ENCODE peak calls at places on chromosomes 16 and 17, in four cellular contexts. One of them, this sample, is unnamed.

GRCh38 chr17:77366206-77366557 is 225.4 kb downstream of the SEC14L1 start:
- DNase-seq in lower lobe of right lung: no peak
- DNase-seq in nephron progenitor cell: no peak
- DNase-seq in mesothelial cell of epicardium: no peak
- DNase-seq in this sample: no peak

GRCh38 chr17:50148226-50149098 is 2.0 kb downstream of the PPP1R9B start:
- DNase-seq in lower lobe of right lung: peak; percentile 82
- DNase-seq in mesothelial cell of epicardium: peak; percentile 56
- DNase-seq in nephron progenitor cell: peak; percentile 36
- DNase-seq in this sample: peak; percentile 33

GRCh38 chr17:68133370-68134045 is 98.0 kb downstream of the KPNA2 start:
- DNase-seq in lower lobe of right lung: no peak
- DNase-seq in nephron progenitor cell: no peak
- DNase-seq in mesothelial cell of epicardium: no peak
- DNase-seq in this sample: no peak

GRCh38 chr17:76000016-76000754 is 470 bp upstream of the CDK3 start:
- DNase-seq in lower lobe of right lung: peak; percentile 68
- DNase-seq in mesothelial cell of epicardium: peak; percentile 69
- DNase-seq in nephron progenitor cell: peak; percentile 82
- DNase-seq in this sample: peak; percentile 89

GRCh38 chr16:749010-749409 is 8.2 kb upstream of the CIAO3 start:
- DNase-seq in lower lobe of right lung: no peak
- DNase-seq in nephron progenitor cell: no peak
- DNase-seq in mesothelial cell of epicardium: no peak
- DNase-seq in this sample: no peak

GRCh38 chr16:29737713-29738112 is 8.1 kb downstream of the C16orf54 start:
- DNase-seq in lower lobe of right lung: no peak
- DNase-seq in nephron progenitor cell: no peak
- DNase-seq in mesothelial cell of epicardium: no peak
- DNase-seq in this sample: no peak

GRCh38 chr16:1527836-1528811 is 5.3 kb upstream of the TMEM204 start:
- DNase-seq in nephron progenitor cell: no peak
- DNase-seq in mesothelial cell of epicardium: no peak
- DNase-seq in lower lobe of right lung: no peak
- DNase-seq in this sample: no peak

GRCh38 chr16:86467490-86467889 is 42.8 kb upstream of the FOXF1 start:
- DNase-seq in mesothelial cell of epicardium: no peak
- DNase-seq in nephron progenitor cell: no peak
- DNase-seq in lower lobe of right lung: no peak
- DNase-seq in this sample: no peak

GRCh38 chr17:41870627-41871026 is 5.4 kb upstream of the KLHL11 start:
- DNase-seq in lower lobe of right lung: no peak
- DNase-seq in mesothelial cell of epicardium: no peak
- DNase-seq in nephron progenitor cell: no peak
- DNase-seq in this sample: no peak

GRCh38 chr17:72840019-72840418 is 252.5 kb downstream of the SLC39A11 start:
- DNase-seq in nephron progenitor cell: no peak
- DNase-seq in lower lobe of right lung: no peak
- DNase-seq in mesothelial cell of epicardium: no peak
- DNase-seq in this sample: no peak

GRCh38 chr16:88292007-88292940 is 90.5 kb upstream of the ZNF469 start:
- DNase-seq in lower lobe of right lung: no peak
- DNase-seq in nephron progenitor cell: no peak
- DNase-seq in mesothelial cell of epicardium: no peak
- DNase-seq in this sample: no peak

GRCh38 chr17:45319239-45319703 is 2.5 kb upstream of the MAP3K14 start:
- DNase-seq in mesothelial cell of epicardium: no peak
- DNase-seq in lower lobe of right lung: peak; percentile 4
- DNase-seq in nephron progenitor cell: no peak
- DNase-seq in this sample: no peak

GRCh38 chr16:14564323-14564722 is 65.7 kb downstream of the PARN start:
- DNase-seq in nephron progenitor cell: no peak
- DNase-seq in lower lobe of right lung: no peak
- DNase-seq in mesothelial cell of epicardium: no peak
- DNase-seq in this sample: no peak

GRCh38 chr16:51239196-51239595 is 88.1 kb upstream of the SALL1 start:
- DNase-seq in nephron progenitor cell: no peak
- DNase-seq in lower lobe of right lung: no peak
- DNase-seq in mesothelial cell of epicardium: no peak
- DNase-seq in this sample: no peak

GRCh38 chr16:75304521-75305363 is 53.3 kb upstream of the BCAR1 start:
- DNase-seq in mesothelial cell of epicardium: no peak
- DNase-seq in nephron progenitor cell: no peak
- DNase-seq in lower lobe of right lung: no peak
- DNase-seq in this sample: no peak

DNA sequence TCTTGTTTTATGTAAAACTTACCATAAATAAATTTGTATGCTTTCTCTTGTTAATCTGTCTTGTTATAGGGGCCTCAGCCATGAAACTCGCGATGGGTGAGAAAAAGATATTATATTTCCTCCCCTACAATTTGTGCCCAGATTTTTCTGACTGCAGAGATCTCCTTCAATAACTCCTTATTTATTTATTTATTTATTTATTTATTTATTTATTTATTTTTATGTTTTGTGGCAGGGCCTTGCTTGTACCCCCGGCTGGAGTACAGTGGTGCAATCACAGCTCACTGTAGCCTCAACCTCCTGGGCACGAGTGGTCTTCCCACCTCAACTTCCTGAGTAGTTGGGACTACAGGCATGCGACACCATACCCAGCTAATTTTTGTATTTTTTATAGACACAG is 23.3 kb upstream of the CCL5 start:
- DNase-seq in mesothelial cell of epicardium: no peak
- DNase-seq in lower lobe of right lung: no peak
- DNase-seq in nephron progenitor cell: no peak
- DNase-seq in this sample: no peak
- TF ChIP-seq CTCF in mesothelial cell of epicardium: no peak
- TF ChIP-seq CTCF in lower lobe of right lung: no peak
- TF ChIP-seq CTCF in nephron progenitor cell: no peak
- TF ChIP-seq CTCF in this sample: no peak

GRCh38 chr17:52740006-52740405 is 581.5 kb upstream of the CA10 start:
- DNase-seq in mesothelial cell of epicardium: no peak
- DNase-seq in lower lobe of right lung: no peak
- DNase-seq in nephron progenitor cell: no peak
- DNase-seq in this sample: no peak
- TF ChIP-seq CTCF in mesothelial cell of epicardium: no peak
- TF ChIP-seq CTCF in lower lobe of right lung: no peak
- TF ChIP-seq CTCF in nephron progenitor cell: no peak
- TF ChIP-seq CTCF in this sample: no peak

GRCh38 chr16:85396879-85397871 is 215.9 kb upstream of the GSE1 start:
- DNase-seq in lower lobe of right lung: peak; percentile 40
- DNase-seq in nephron progenitor cell: peak; percentile 22
- DNase-seq in mesothelial cell of epicardium: peak; percentile 36
- DNase-seq in this sample: no peak
- TF ChIP-seq CTCF in lower lobe of right lung: no peak
- TF ChIP-seq CTCF in nephron progenitor cell: no peak
- TF ChIP-seq CTCF in mesothelial cell of epicardium: no peak
- TF ChIP-seq CTCF in this sample: no peak

DNA sequence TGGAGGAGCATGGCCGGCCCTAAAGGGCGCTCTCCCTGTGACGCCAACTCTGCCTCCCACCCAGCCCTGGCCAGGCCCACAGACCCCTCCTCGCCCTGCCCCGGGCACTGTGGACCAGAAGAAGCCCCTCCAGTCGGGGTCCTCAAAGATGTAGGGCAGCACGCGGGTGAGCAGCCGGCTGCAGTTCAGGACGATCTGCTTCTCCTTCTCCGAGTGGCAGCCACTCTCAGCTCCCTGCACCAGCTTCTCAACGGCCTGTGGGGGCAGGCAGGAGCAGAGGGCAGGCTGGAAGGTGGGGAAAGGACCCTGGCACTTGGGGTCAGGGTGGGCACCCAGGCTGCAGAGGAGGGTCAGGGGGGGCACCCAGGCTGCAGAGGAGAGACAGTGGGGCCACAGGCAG is 8.9 kb downstream of the HID1 start:
- DNase-seq in nephron progenitor cell: no peak
- DNase-seq in lower lobe of right lung: no peak
- DNase-seq in mesothelial cell of epicardium: no peak
- DNase-seq in this sample: no peak
- TF ChIP-seq CTCF in nephron progenitor cell: peak; percentile 20
- TF ChIP-seq CTCF in lower lobe of right lung: no peak
- TF ChIP-seq CTCF in mesothelial cell of epicardium: no peak
- TF ChIP-seq CTCF in this sample: no peak

GRCh38 chr17:48471807-48472484 is 41.9 kb upstream of the SKAP1 start:
- DNase-seq in nephron progenitor cell: peak; percentile 63
- DNase-seq in mesothelial cell of epicardium: peak; percentile 71
- DNase-seq in lower lobe of right lung: no peak
- DNase-seq in this sample: no peak
- TF ChIP-seq CTCF in nephron progenitor cell: peak; percentile 33
- TF ChIP-seq CTCF in mesothelial cell of epicardium: no peak
- TF ChIP-seq CTCF in lower lobe of right lung: no peak
- TF ChIP-seq CTCF in this sample: no peak

GRCh38 chr17:47844230-47844629 is 3.2 kb upstream of the SCRN2 start:
- DNase-seq in nephron progenitor cell: no peak
- DNase-seq in mesothelial cell of epicardium: no peak
- DNase-seq in lower lobe of right lung: no peak
- DNase-seq in this sample: no peak

GRCh38 chr17:47846741-47847340 is 4.1 kb downstream of the SP6 start:
- DNase-seq in mesothelial cell of epicardium: no peak
- DNase-seq in lower lobe of right lung: no peak
- DNase-seq in nephron progenitor cell: peak; percentile 66
- DNase-seq in this sample: no peak

GRCh38 chr17:47847341-47848197 is 3.4 kb downstream of the SP6 start:
- DNase-seq in mesothelial cell of epicardium: no peak
- DNase-seq in nephron progenitor cell: peak; percentile 58
- DNase-seq in lower lobe of right lung: no peak
- DNase-seq in this sample: no peak

GRCh38 chr17:47843391-47843730 is 2.3 kb upstream of the SCRN2 start:
- DNase-seq in nephron progenitor cell: no peak
- DNase-seq in lower lobe of right lung: no peak
- DNase-seq in mesothelial cell of epicardium: no peak
- DNase-seq in this sample: no peak

DNA sequence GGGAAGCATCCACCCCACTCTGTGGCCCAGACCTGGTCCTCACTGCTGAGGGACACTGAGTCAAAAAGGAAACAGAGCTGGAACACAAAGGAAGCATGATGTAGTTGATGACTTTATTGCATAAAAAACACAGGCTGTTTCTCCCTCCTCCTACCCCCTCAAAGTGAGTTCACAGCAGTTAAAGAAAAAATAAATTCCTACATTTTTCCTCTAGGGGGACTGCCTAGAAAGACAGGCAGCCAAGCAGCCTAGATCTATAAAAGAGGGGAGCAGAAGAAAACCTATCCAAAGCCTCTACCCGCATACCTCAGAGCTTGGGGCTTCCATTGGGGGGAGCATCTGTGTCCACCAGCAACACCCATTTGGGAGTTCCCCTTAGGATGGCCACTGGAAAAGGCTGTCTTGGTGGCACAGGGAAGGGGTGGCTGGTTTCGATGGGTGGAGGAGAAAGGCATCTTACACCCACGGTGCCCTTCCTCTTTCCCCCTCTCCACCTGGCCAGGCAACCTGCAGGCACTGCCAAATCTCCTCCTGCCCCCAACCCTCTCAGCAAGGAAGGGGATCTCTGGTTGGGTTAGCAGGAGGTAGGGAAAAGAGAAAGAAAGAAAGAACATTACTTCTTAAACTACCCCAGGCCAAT is 3.9 kb upstream of the SCRN2 start:
- DNase-seq in mesothelial cell of epicardium: no peak
- DNase-seq in nephron progenitor cell: no peak
- DNase-seq in lower lobe of right lung: no peak
- DNase-seq in this sample: no peak
- TF ChIP-seq CTCF in mesothelial cell of epicardium: peak; percentile 71
- TF ChIP-seq CTCF in nephron progenitor cell: peak; percentile 39
- TF ChIP-seq CTCF in lower lobe of right lung: no peak
- TF ChIP-seq CTCF in this sample: peak; percentile 63

GRCh38 chr16:11880047-11880446 is 28.7 kb upstream of the RSL1D1 start:
- DNase-seq in nephron progenitor cell: no peak
- DNase-seq in mesothelial cell of epicardium: no peak
- DNase-seq in lower lobe of right lung: no peak
- DNase-seq in this sample: no peak
- TF ChIP-seq CTCF in nephron progenitor cell: no peak
- TF ChIP-seq CTCF in mesothelial cell of epicardium: no peak
- TF ChIP-seq CTCF in lower lobe of right lung: no peak
- TF ChIP-seq CTCF in this sample: no peak

GRCh38 chr16:89444151-89444723 is 46.1 kb downstream of the ANKRD11 start:
- DNase-seq in nephron progenitor cell: no peak
- DNase-seq in mesothelial cell of epicardium: no peak
- DNase-seq in lower lobe of right lung: no peak
- DNase-seq in this sample: no peak

GRCh38 chr16:89443727-89444084 is 46.7 kb downstream of the ANKRD11 start:
- DNase-seq in nephron progenitor cell: no peak
- DNase-seq in lower lobe of right lung: no peak
- DNase-seq in mesothelial cell of epicardium: no peak
- DNase-seq in this sample: no peak

GRCh38 chr16:89442588-89442987 is 47.8 kb downstream of the ANKRD11 start:
- DNase-seq in nephron progenitor cell: peak; percentile 36
- DNase-seq in mesothelial cell of epicardium: no peak
- DNase-seq in lower lobe of right lung: no peak
- DNase-seq in this sample: no peak

GRCh38 chr16:89445166-89445565 is 45.2 kb downstream of the ANKRD11 start:
- DNase-seq in nephron progenitor cell: no peak
- DNase-seq in mesothelial cell of epicardium: no peak
- DNase-seq in lower lobe of right lung: no peak
- DNase-seq in this sample: no peak

GRCh38 chr16:89442990-89443726 is 47.2 kb downstream of the ANKRD11 start:
- DNase-seq in mesothelial cell of epicardium: peak; percentile 76
- DNase-seq in lower lobe of right lung: no peak
- DNase-seq in nephron progenitor cell: peak; percentile 18
- DNase-seq in this sample: no peak
- TF ChIP-seq CTCF in mesothelial cell of epicardium: no peak
- TF ChIP-seq CTCF in lower lobe of right lung: no peak
- TF ChIP-seq CTCF in nephron progenitor cell: no peak
- TF ChIP-seq CTCF in this sample: no peak

DNA sequence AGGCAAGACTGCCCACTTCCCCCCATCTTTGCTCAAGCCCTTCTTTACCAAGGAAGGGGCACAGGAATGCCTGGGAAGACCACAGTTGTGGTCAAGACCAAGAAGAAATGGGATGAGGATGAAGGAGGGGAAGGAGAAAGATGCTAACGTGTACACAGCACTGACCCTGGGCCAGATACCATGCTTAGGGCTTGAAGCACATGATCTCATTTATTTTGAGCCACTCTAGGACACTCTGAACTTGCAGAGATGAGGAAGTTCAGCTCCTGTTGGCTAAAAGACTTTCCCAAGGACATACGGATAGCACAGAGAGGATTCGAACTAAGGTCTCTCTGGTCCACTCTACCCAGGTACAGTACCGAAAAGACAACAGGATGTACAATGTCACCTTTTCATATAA is 42.6 kb downstream of the PIK3R5 start:
- DNase-seq in mesothelial cell of epicardium: no peak
- DNase-seq in nephron progenitor cell: no peak
- DNase-seq in lower lobe of right lung: no peak
- DNase-seq in this sample: no peak
- TF ChIP-seq CTCF in mesothelial cell of epicardium: no peak
- TF ChIP-seq CTCF in nephron progenitor cell: no peak
- TF ChIP-seq CTCF in lower lobe of right lung: no peak
- TF ChIP-seq CTCF in this sample: no peak

GRCh38 chr17:6657633-6658287 is 6.2 kb downstream of the C17orf100 start:
- DNase-seq in mesothelial cell of epicardium: no peak
- DNase-seq in lower lobe of right lung: no peak
- DNase-seq in nephron progenitor cell: no peak
- DNase-seq in this sample: no peak

GRCh38 chr17:6660765-6661463 is 9.4 kb downstream of the C17orf100 start:
- DNase-seq in lower lobe of right lung: no peak
- DNase-seq in nephron progenitor cell: no peak
- DNase-seq in mesothelial cell of epicardium: no peak
- DNase-seq in this sample: no peak

GRCh38 chr17:6660101-6660500 is 8.5 kb downstream of the C17orf100 start:
- DNase-seq in lower lobe of right lung: no peak
- DNase-seq in mesothelial cell of epicardium: no peak
- DNase-seq in nephron progenitor cell: no peak
- DNase-seq in this sample: no peak

GRCh38 chr17:6651483-6652452 is at the start of the genes C17orf100 and MED31:
- DNase-seq in nephron progenitor cell: peak; percentile 97
- DNase-seq in lower lobe of right lung: peak; percentile 96
- DNase-seq in mesothelial cell of epicardium: peak; percentile 95
- DNase-seq in this sample: peak; percentile 97

GRCh38 chr17:6654816-6655731 is 3.5 kb downstream of the C17orf100 start:
- DNase-seq in lower lobe of right lung: peak; percentile 62
- DNase-seq in nephron progenitor cell: peak; percentile 63
- DNase-seq in mesothelial cell of epicardium: peak; percentile 56
- DNase-seq in this sample: peak; percentile 48
- TF ChIP-seq CTCF in lower lobe of right lung: no peak
- TF ChIP-seq CTCF in nephron progenitor cell: no peak
- TF ChIP-seq CTCF in mesothelial cell of epicardium: no peak
- TF ChIP-seq CTCF in this sample: no peak

This sample was measured in endothelial cell.